ENCODE peak calls at places on chromosomes 16 and 17, in eight cellular contexts. O is aorta; S is gastrocnemius medialis; A is CD8-positive, alpha-beta memory T cell; K is left ventricle myocardium inferior; Y is left lung; X is endodermal cell; U is GM23248. B is an unnamed sample.

GRCh38 chr16:84730406-84731106 is 30.8 kb downstream of the USP10 start:
- DNase-seq in U (peak; percentile 98), S (peak; percentile 71), K (peak; percentile 45), X (no peak), Y (no peak), A (peak; percentile 26), O (no peak), B (no peak)

GRCh38 chr17:17204041-17204591 is 2.0 kb downstream of the PLD6 start:
- DNase-seq in A (no peak), S (no peak), Y (peak; percentile 73), K (peak; percentile 60), O (peak; percentile 89), X (no peak), U (no peak), B (no peak)

GRCh38 chr17:42387221-42387657 is 1.0 kb downstream of the STAT3 start:
- DNase-seq in O (no peak), S (no peak), Y (no peak), U (peak; percentile 74), K (no peak), X (no peak), A (no peak), B (no peak)

GRCh38 chr17:51820252-51820651 is 338.3 kb downstream of the CA10 start:
- DNase-seq in A (no peak), U (no peak), Y (no peak), K (no peak), X (no peak), O (no peak), S (no peak), B (no peak)

GRCh38 chr16:4263504-4264436 is 9.1 kb downstream of the TFAP4 start:
- DNase-seq in K (peak; percentile 85), Y (peak; percentile 84), O (peak; percentile 87), A (no peak), U (peak; percentile 89), X (peak; percentile 95), S (no peak), B (peak; percentile 92)

GRCh38 chr17:42387663-42388380 is 420 bp downstream of the STAT3 start:
- DNase-seq in U (peak; percentile 59), K (peak; percentile 38), A (peak; percentile 20), X (peak; percentile 90), Y (peak; percentile 89), O (peak; percentile 85), S (peak; percentile 49), B (no peak)

GRCh38 chr17:44324571-44325275 is at the start of gene SLC25A39:
- DNase-seq in S (peak; percentile 89), O (peak; percentile 98), U (peak; percentile 97), K (peak; percentile 95), A (peak; percentile 92), X (peak; percentile 99), Y (peak; percentile 100), B (peak; percentile 97)

GRCh38 chr16:70432800-70433455 is 6.0 kb downstream of the ST3GAL2 start:
- DNase-seq in K (no peak), A (no peak), Y (no peak), X (no peak), S (no peak), U (peak; percentile 32), O (no peak), B (no peak)

DNA sequence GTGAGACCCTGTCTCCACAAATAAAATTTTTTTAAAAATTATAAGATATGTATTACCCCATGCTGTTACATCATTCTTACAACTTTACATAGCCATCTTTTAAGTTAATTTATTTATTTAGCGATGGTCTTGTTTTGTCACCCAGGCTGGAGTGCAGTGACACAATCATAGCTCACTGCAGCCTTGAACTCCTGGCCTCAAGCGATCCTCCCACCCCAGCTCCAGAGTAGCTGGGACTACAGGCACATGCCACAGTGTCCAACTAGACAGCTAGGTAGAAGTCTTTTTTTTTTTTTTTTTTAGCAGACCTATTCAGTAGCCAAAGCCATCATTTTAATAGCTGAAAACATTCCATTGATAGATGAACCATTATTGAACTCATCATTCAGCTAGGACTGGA is 92.7 kb downstream of the NDE1 start:
- DNase-seq in Y (no peak), O (no peak), A (no peak), X (no peak), U (no peak), K (no peak), S (no peak), B (no peak)
- H3K36me3 ChIP-seq in Y (peaks cover 30% of the 10 kb centered on the region), O (peaks cover 33% of the 10 kb centered on the region), A (no peaks in the 10 kb centered on the region), X (no peaks in the 10 kb centered on the region), U (no peaks in the 10 kb centered on the region), K (peaks cover 16% of the 10 kb centered on the region), S (no peaks in the 10 kb centered on the region), B (peaks cover 94% of the 10 kb centered on the region)

GRCh38 chr17:63824362-63824761 is 2.9 kb upstream of the PSMC5 start:
- DNase-seq in Y (no peak), K (no peak), X (no peak), O (peak; percentile 31), S (no peak), U (no peak), A (no peak), B (no peak)
- H3K36me3 ChIP-seq in Y (peaks cover 73% of the 10 kb centered on the region), K (peaks cover 70% of the 10 kb centered on the region), X (peaks cover 72% of the 10 kb centered on the region), O (peaks cover 24% of the 10 kb centered on the region), S (peaks cover 5% of the 10 kb centered on the region), U (peaks cover 69% of the 10 kb centered on the region), A (peaks cover 58% of the 10 kb centered on the region), B (peaks cover 68% of the 10 kb centered on the region)

DNA sequence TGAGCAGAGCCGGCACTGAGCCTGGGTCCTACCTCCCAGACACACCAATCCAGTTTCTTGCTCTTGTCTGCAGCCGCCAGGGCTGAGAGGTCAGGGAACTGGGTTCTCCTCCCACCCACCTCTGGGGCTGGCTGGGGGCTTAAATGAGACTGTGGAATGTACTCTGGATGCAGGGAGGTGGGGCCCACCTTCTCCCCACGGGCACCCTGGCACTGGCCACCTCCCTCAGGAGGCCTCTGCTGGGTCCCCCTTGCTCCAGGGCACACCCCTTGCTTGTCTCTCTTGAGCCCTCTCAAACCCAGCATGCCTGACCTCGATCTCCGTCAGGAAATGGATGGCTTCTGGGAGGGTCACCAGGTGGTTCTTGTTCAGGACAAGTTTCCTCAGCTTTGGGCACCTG is 6.4 kb downstream of the FLII start:
- DNase-seq in U (no peak), X (no peak), S (no peak), O (no peak), A (no peak), Y (no peak), K (no peak), B (no peak)
- H3K36me3 ChIP-seq in U (peaks cover 44% of the 10 kb centered on the region), X (peaks cover 92% of the 10 kb centered on the region), S (no peaks in the 10 kb centered on the region), O (peaks cover 12% of the 10 kb centered on the region), A (peaks cover 50% of the 10 kb centered on the region), Y (peaks cover 97% of the 10 kb centered on the region), K (peaks cover 93% of the 10 kb centered on the region), B (peaks cover 71% of the 10 kb centered on the region)

GRCh38 chr16:10978846-10979446 is 34.6 kb downstream of the CLEC16A start:
- DNase-seq in U (no peak), S (no peak), K (no peak), X (no peak), O (no peak), Y (no peak), A (no peak), B (no peak)
- H3K36me3 ChIP-seq in U (no peaks in the 10 kb centered on the region), S (no peaks in the 10 kb centered on the region), K (peaks cover 74% of the 10 kb centered on the region), X (peaks cover 50% of the 10 kb centered on the region), O (peaks cover 2% of the 10 kb centered on the region), Y (peaks cover 93% of the 10 kb centered on the region), A (peaks cover 6% of the 10 kb centered on the region), B (peaks cover 54% of the 10 kb centered on the region)

GRCh38 chr16:27333549-27333948 is 19.8 kb downstream of the IL4R start:
- DNase-seq in X (no peak), Y (no peak), K (no peak), S (no peak), A (no peak), U (no peak), O (no peak), B (no peak)
- H3K36me3 ChIP-seq in X (no peaks in the 10 kb centered on the region), Y (peaks cover 77% of the 10 kb centered on the region), K (peaks cover 20% of the 10 kb centered on the region), S (no peaks in the 10 kb centered on the region), A (peaks cover 31% of the 10 kb centered on the region), U (peaks cover 4% of the 10 kb centered on the region), O (peaks cover 2% of the 10 kb centered on the region), B (peaks cover 29% of the 10 kb centered on the region)

DNA sequence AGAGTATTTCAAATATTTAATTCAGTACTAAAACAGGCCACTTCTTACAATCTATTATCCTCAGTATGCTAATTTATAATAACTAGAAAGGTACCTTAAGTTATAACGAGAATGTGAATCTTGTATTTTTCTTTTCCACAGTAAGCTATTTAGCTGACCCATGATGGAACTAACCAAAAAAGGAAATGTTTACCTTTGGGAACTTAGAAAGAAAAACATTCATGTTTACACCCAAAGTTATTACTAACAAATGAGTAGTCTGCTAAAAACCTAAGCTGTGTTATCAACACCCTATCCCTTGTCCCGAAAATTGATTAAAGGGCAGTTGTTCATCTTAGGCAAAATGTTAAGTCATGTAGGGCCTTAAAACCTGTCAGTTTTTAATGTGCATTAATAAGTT is 8.1 kb downstream of the GNA13 start:
- DNase-seq in X (no peak), A (no peak), S (no peak), Y (no peak), K (no peak), O (no peak), U (no peak), B (no peak)
- H3K36me3 ChIP-seq in X (peaks cover 93% of the 10 kb centered on the region), A (peaks cover 36% of the 10 kb centered on the region), S (no peaks in the 10 kb centered on the region), Y (peaks cover 63% of the 10 kb centered on the region), K (peaks cover 43% of the 10 kb centered on the region), O (no peaks in the 10 kb centered on the region), U (peaks cover 39% of the 10 kb centered on the region), B (peaks cover 15% of the 10 kb centered on the region)

DNA sequence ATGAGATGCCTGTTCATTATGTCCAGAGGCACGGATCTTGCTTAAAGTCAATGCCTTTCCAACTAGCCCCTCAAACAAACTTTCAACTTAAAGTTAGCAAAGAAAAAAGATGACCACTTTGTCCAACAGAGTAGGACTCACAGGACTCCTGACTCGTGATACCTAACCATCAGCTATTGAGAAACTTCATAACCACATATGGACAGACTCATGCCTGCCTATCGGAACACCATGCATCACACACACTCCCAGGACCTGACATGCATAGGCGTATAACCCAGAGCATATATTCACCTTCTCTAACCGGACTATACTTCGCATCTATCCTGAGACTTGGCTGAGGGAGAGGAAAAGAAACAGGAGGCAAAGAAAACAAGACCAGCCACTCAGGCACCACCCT is 2.3 kb downstream of the PIP4K2B start:
- DNase-seq in X (no peak), Y (no peak), A (no peak), U (peak; percentile 76), S (peak; percentile 2), K (no peak), O (no peak), B (no peak)
- H3K36me3 ChIP-seq in X (peaks cover 46% of the 10 kb centered on the region), Y (peaks cover 33% of the 10 kb centered on the region), A (peaks cover 11% of the 10 kb centered on the region), U (peaks cover 12% of the 10 kb centered on the region), S (no peaks in the 10 kb centered on the region), K (peaks cover 19% of the 10 kb centered on the region), O (no peaks in the 10 kb centered on the region), B (peaks cover 7% of the 10 kb centered on the region)